ENCODE peak calls at places on chromosome 1, in ten cellular contexts. One of them, this sample, is unnamed.

GRCh38 chr1:227557962-227558806 is 5.2 kb upstream of the ZNF678 start:
- DNase-seq in mesenchymal stem cell: no peak
- DNase-seq in stimulated activated CD8-positive, alpha-beta memory T cell treated with anti-CD3 and anti-CD28 coated beads, Interleukin-4, amount 100 ng/mL, for 24 hours: no peak
- DNase-seq in NCI-H1105 treated with DMSO at 0.1 percent for 48 hours: no peak
- DNase-seq in activated T-helper 1 cell treated with Interleukin-2 at 50 U/mL for 16 hours: no peak
- DNase-seq in NB4: no peak
- DNase-seq in NCI-H2171 treated with DMSO at 0.1 percent for 48 hours: no peak
- DNase-seq in stimulated activated naive CD8-positive, alpha-beta T cell treated with anti-CD3 and anti-CD28 coated beads, Interleukin-15, amount 100 ng/mL, for 72 hours: no peak
- DNase-seq in occipital lobe: no peak
- DNase-seq in ELR: no peak
- DNase-seq in this sample: no peak

GRCh38 chr1:34984435-34985062 is 598 bp downstream of the TMEM35B start:
- DNase-seq in mesenchymal stem cell: peak
- DNase-seq in stimulated activated CD8-positive, alpha-beta memory T cell treated with anti-CD3 and anti-CD28 coated beads, Interleukin-4, amount 100 ng/mL, for 24 hours: no peak
- DNase-seq in NCI-H1105 treated with DMSO at 0.1 percent for 48 hours: no peak
- DNase-seq in activated T-helper 1 cell treated with Interleukin-2 at 50 U/mL for 16 hours: no peak
- DNase-seq in NB4: peak
- DNase-seq in NCI-H2171 treated with DMSO at 0.1 percent for 48 hours: no peak
- DNase-seq in stimulated activated naive CD8-positive, alpha-beta T cell treated with anti-CD3 and anti-CD28 coated beads, Interleukin-15, amount 100 ng/mL, for 72 hours: no peak
- DNase-seq in occipital lobe: peak
- DNase-seq in ELR: peak
- DNase-seq in this sample: no peak

GRCh38 chr1:29256979-29257804 is 20.9 kb downstream of the PTPRU start:
- DNase-seq in mesenchymal stem cell: peak
- DNase-seq in stimulated activated CD8-positive, alpha-beta memory T cell treated with anti-CD3 and anti-CD28 coated beads, Interleukin-4, amount 100 ng/mL, for 24 hours: no peak
- DNase-seq in NCI-H1105 treated with DMSO at 0.1 percent for 48 hours: peak
- DNase-seq in activated T-helper 1 cell treated with Interleukin-2 at 50 U/mL for 16 hours: no peak
- DNase-seq in NB4: peak
- DNase-seq in NCI-H2171 treated with DMSO at 0.1 percent for 48 hours: peak
- DNase-seq in stimulated activated naive CD8-positive, alpha-beta T cell treated with anti-CD3 and anti-CD28 coated beads, Interleukin-15, amount 100 ng/mL, for 72 hours: no peak
- DNase-seq in occipital lobe: no peak
- DNase-seq in ELR: no peak
- DNase-seq in this sample: peak

GRCh38 chr1:44170281-44170823 is 28.9 kb upstream of the KLF18 start:
- DNase-seq in mesenchymal stem cell: peak
- DNase-seq in stimulated activated CD8-positive, alpha-beta memory T cell treated with anti-CD3 and anti-CD28 coated beads, Interleukin-4, amount 100 ng/mL, for 24 hours: no peak
- DNase-seq in NCI-H1105 treated with DMSO at 0.1 percent for 48 hours: no peak
- DNase-seq in activated T-helper 1 cell treated with Interleukin-2 at 50 U/mL for 16 hours: no peak
- DNase-seq in NB4: no peak
- DNase-seq in NCI-H2171 treated with DMSO at 0.1 percent for 48 hours: no peak
- DNase-seq in stimulated activated naive CD8-positive, alpha-beta T cell treated with anti-CD3 and anti-CD28 coated beads, Interleukin-15, amount 100 ng/mL, for 72 hours: no peak
- DNase-seq in occipital lobe: no peak
- DNase-seq in ELR: peak
- DNase-seq in this sample: no peak

GRCh38 chr1:15384301-15384901 is 25.3 kb upstream of the EFHD2 start:
- DNase-seq in mesenchymal stem cell: peak
- DNase-seq in stimulated activated CD8-positive, alpha-beta memory T cell treated with anti-CD3 and anti-CD28 coated beads, Interleukin-4, amount 100 ng/mL, for 24 hours: no peak
- DNase-seq in NCI-H1105 treated with DMSO at 0.1 percent for 48 hours: no peak
- DNase-seq in activated T-helper 1 cell treated with Interleukin-2 at 50 U/mL for 16 hours: no peak
- DNase-seq in NB4: peak
- DNase-seq in NCI-H2171 treated with DMSO at 0.1 percent for 48 hours: no peak
- DNase-seq in stimulated activated naive CD8-positive, alpha-beta T cell treated with anti-CD3 and anti-CD28 coated beads, Interleukin-15, amount 100 ng/mL, for 72 hours: no peak
- DNase-seq in occipital lobe: peak
- DNase-seq in ELR: no peak
- DNase-seq in this sample: no peak

GRCh38 chr1:6414443-6414844 is 5.3 kb downstream of the HES2 start:
- DNase-seq in mesenchymal stem cell: peak
- DNase-seq in stimulated activated CD8-positive, alpha-beta memory T cell treated with anti-CD3 and anti-CD28 coated beads, Interleukin-4, amount 100 ng/mL, for 24 hours: peak
- DNase-seq in NCI-H1105 treated with DMSO at 0.1 percent for 48 hours: no peak
- DNase-seq in activated T-helper 1 cell treated with Interleukin-2 at 50 U/mL for 16 hours: no peak
- DNase-seq in NB4: peak
- DNase-seq in NCI-H2171 treated with DMSO at 0.1 percent for 48 hours: peak
- DNase-seq in stimulated activated naive CD8-positive, alpha-beta T cell treated with anti-CD3 and anti-CD28 coated beads, Interleukin-15, amount 100 ng/mL, for 72 hours: peak
- DNase-seq in occipital lobe: no peak
- DNase-seq in ELR: peak
- DNase-seq in this sample: no peak

GRCh38 chr1:85605519-85606413 is 25.2 kb downstream of the CCN1 start:
- DNase-seq in mesenchymal stem cell: no peak
- DNase-seq in stimulated activated CD8-positive, alpha-beta memory T cell treated with anti-CD3 and anti-CD28 coated beads, Interleukin-4, amount 100 ng/mL, for 24 hours: no peak
- DNase-seq in NCI-H1105 treated with DMSO at 0.1 percent for 48 hours: no peak
- DNase-seq in activated T-helper 1 cell treated with Interleukin-2 at 50 U/mL for 16 hours: no peak
- DNase-seq in NB4: no peak
- DNase-seq in NCI-H2171 treated with DMSO at 0.1 percent for 48 hours: no peak
- DNase-seq in stimulated activated naive CD8-positive, alpha-beta T cell treated with anti-CD3 and anti-CD28 coated beads, Interleukin-15, amount 100 ng/mL, for 72 hours: no peak
- DNase-seq in occipital lobe: no peak
- DNase-seq in ELR: peak
- DNase-seq in this sample: no peak

GRCh38 chr1:214463596-214463995 is 87.8 kb downstream of the PTPN14 start:
- DNase-seq in mesenchymal stem cell: no peak
- DNase-seq in stimulated activated CD8-positive, alpha-beta memory T cell treated with anti-CD3 and anti-CD28 coated beads, Interleukin-4, amount 100 ng/mL, for 24 hours: no peak
- DNase-seq in NCI-H1105 treated with DMSO at 0.1 percent for 48 hours: no peak
- DNase-seq in activated T-helper 1 cell treated with Interleukin-2 at 50 U/mL for 16 hours: no peak
- DNase-seq in NB4: no peak
- DNase-seq in NCI-H2171 treated with DMSO at 0.1 percent for 48 hours: peak
- DNase-seq in stimulated activated naive CD8-positive, alpha-beta T cell treated with anti-CD3 and anti-CD28 coated beads, Interleukin-15, amount 100 ng/mL, for 72 hours: no peak
- DNase-seq in occipital lobe: no peak
- DNase-seq in ELR: no peak
- DNase-seq in this sample: no peak

GRCh38 chr1:110428961-110429360 is 21.5 kb upstream of the LAMTOR5 start:
- DNase-seq in mesenchymal stem cell: no peak
- DNase-seq in stimulated activated CD8-positive, alpha-beta memory T cell treated with anti-CD3 and anti-CD28 coated beads, Interleukin-4, amount 100 ng/mL, for 24 hours: no peak
- DNase-seq in NCI-H1105 treated with DMSO at 0.1 percent for 48 hours: no peak
- DNase-seq in activated T-helper 1 cell treated with Interleukin-2 at 50 U/mL for 16 hours: no peak
- DNase-seq in NB4: no peak
- DNase-seq in NCI-H2171 treated with DMSO at 0.1 percent for 48 hours: no peak
- DNase-seq in stimulated activated naive CD8-positive, alpha-beta T cell treated with anti-CD3 and anti-CD28 coated beads, Interleukin-15, amount 100 ng/mL, for 72 hours: no peak
- DNase-seq in occipital lobe: no peak
- DNase-seq in ELR: no peak
- DNase-seq in this sample: no peak

GRCh38 chr1:161486806-161487482 is 18.3 kb upstream of the FCGR2A start:
- DNase-seq in mesenchymal stem cell: peak
- DNase-seq in stimulated activated CD8-positive, alpha-beta memory T cell treated with anti-CD3 and anti-CD28 coated beads, Interleukin-4, amount 100 ng/mL, for 24 hours: no peak
- DNase-seq in NCI-H1105 treated with DMSO at 0.1 percent for 48 hours: peak
- DNase-seq in activated T-helper 1 cell treated with Interleukin-2 at 50 U/mL for 16 hours: no peak
- DNase-seq in NB4: peak
- DNase-seq in NCI-H2171 treated with DMSO at 0.1 percent for 48 hours: peak
- DNase-seq in stimulated activated naive CD8-positive, alpha-beta T cell treated with anti-CD3 and anti-CD28 coated beads, Interleukin-15, amount 100 ng/mL, for 72 hours: peak
- DNase-seq in occipital lobe: no peak
- DNase-seq in ELR: peak
- DNase-seq in this sample: no peak

GRCh38 chr1:186225089-186225488 is 150.0 kb downstream of the TPR start:
- DNase-seq in mesenchymal stem cell: peak
- DNase-seq in stimulated activated CD8-positive, alpha-beta memory T cell treated with anti-CD3 and anti-CD28 coated beads, Interleukin-4, amount 100 ng/mL, for 24 hours: no peak
- DNase-seq in NCI-H1105 treated with DMSO at 0.1 percent for 48 hours: no peak
- DNase-seq in activated T-helper 1 cell treated with Interleukin-2 at 50 U/mL for 16 hours: no peak
- DNase-seq in NB4: peak
- DNase-seq in NCI-H2171 treated with DMSO at 0.1 percent for 48 hours: no peak
- DNase-seq in stimulated activated naive CD8-positive, alpha-beta T cell treated with anti-CD3 and anti-CD28 coated beads, Interleukin-15, amount 100 ng/mL, for 72 hours: no peak
- DNase-seq in occipital lobe: no peak
- DNase-seq in ELR: no peak
- DNase-seq in this sample: no peak

GRCh38 chr1:18948048-18948912 is 8.2 kb downstream of the IFFO2 start:
- DNase-seq in mesenchymal stem cell: peak
- DNase-seq in stimulated activated CD8-positive, alpha-beta memory T cell treated with anti-CD3 and anti-CD28 coated beads, Interleukin-4, amount 100 ng/mL, for 24 hours: peak
- DNase-seq in NCI-H1105 treated with DMSO at 0.1 percent for 48 hours: no peak
- DNase-seq in activated T-helper 1 cell treated with Interleukin-2 at 50 U/mL for 16 hours: peak
- DNase-seq in NB4: no peak
- DNase-seq in NCI-H2171 treated with DMSO at 0.1 percent for 48 hours: peak
- DNase-seq in stimulated activated naive CD8-positive, alpha-beta T cell treated with anti-CD3 and anti-CD28 coated beads, Interleukin-15, amount 100 ng/mL, for 72 hours: peak
- DNase-seq in occipital lobe: no peak
- DNase-seq in ELR: peak
- DNase-seq in this sample: peak

GRCh38 chr1:156146006-156146748 is 7.2 kb upstream of the SEMA4A start:
- DNase-seq in mesenchymal stem cell: peak
- DNase-seq in stimulated activated CD8-positive, alpha-beta memory T cell treated with anti-CD3 and anti-CD28 coated beads, Interleukin-4, amount 100 ng/mL, for 24 hours: no peak
- DNase-seq in NCI-H1105 treated with DMSO at 0.1 percent for 48 hours: peak
- DNase-seq in activated T-helper 1 cell treated with Interleukin-2 at 50 U/mL for 16 hours: no peak
- DNase-seq in NB4: peak
- DNase-seq in NCI-H2171 treated with DMSO at 0.1 percent for 48 hours: peak
- DNase-seq in stimulated activated naive CD8-positive, alpha-beta T cell treated with anti-CD3 and anti-CD28 coated beads, Interleukin-15, amount 100 ng/mL, for 72 hours: peak
- DNase-seq in occipital lobe: no peak
- DNase-seq in ELR: peak
- DNase-seq in this sample: peak

GRCh38 chr1:24567792-24568388 is 12.0 kb downstream of the NCMAP start:
- DNase-seq in mesenchymal stem cell: no peak
- DNase-seq in stimulated activated CD8-positive, alpha-beta memory T cell treated with anti-CD3 and anti-CD28 coated beads, Interleukin-4, amount 100 ng/mL, for 24 hours: no peak
- DNase-seq in NCI-H1105 treated with DMSO at 0.1 percent for 48 hours: no peak
- DNase-seq in activated T-helper 1 cell treated with Interleukin-2 at 50 U/mL for 16 hours: no peak
- DNase-seq in NB4: peak
- DNase-seq in NCI-H2171 treated with DMSO at 0.1 percent for 48 hours: no peak
- DNase-seq in stimulated activated naive CD8-positive, alpha-beta T cell treated with anti-CD3 and anti-CD28 coated beads, Interleukin-15, amount 100 ng/mL, for 72 hours: no peak
- DNase-seq in occipital lobe: no peak
- DNase-seq in ELR: peak
- DNase-seq in this sample: peak

GRCh38 chr1:47763456-47764171 is 233.6 kb downstream of the TRABD2B start:
- DNase-seq in mesenchymal stem cell: no peak
- DNase-seq in stimulated activated CD8-positive, alpha-beta memory T cell treated with anti-CD3 and anti-CD28 coated beads, Interleukin-4, amount 100 ng/mL, for 24 hours: no peak
- DNase-seq in NCI-H1105 treated with DMSO at 0.1 percent for 48 hours: no peak
- DNase-seq in activated T-helper 1 cell treated with Interleukin-2 at 50 U/mL for 16 hours: no peak
- DNase-seq in NB4: no peak
- DNase-seq in NCI-H2171 treated with DMSO at 0.1 percent for 48 hours: no peak
- DNase-seq in stimulated activated naive CD8-positive, alpha-beta T cell treated with anti-CD3 and anti-CD28 coated beads, Interleukin-15, amount 100 ng/mL, for 72 hours: no peak
- DNase-seq in occipital lobe: no peak
- DNase-seq in ELR: no peak
- DNase-seq in this sample: peak

GRCh38 chr1:75579046-75579445 is 31.9 kb downstream of the SLC44A5 start:
- DNase-seq in mesenchymal stem cell: peak
- DNase-seq in stimulated activated CD8-positive, alpha-beta memory T cell treated with anti-CD3 and anti-CD28 coated beads, Interleukin-4, amount 100 ng/mL, for 24 hours: no peak
- DNase-seq in NCI-H1105 treated with DMSO at 0.1 percent for 48 hours: no peak
- DNase-seq in activated T-helper 1 cell treated with Interleukin-2 at 50 U/mL for 16 hours: no peak
- DNase-seq in NB4: no peak
- DNase-seq in NCI-H2171 treated with DMSO at 0.1 percent for 48 hours: no peak
- DNase-seq in stimulated activated naive CD8-positive, alpha-beta T cell treated with anti-CD3 and anti-CD28 coated beads, Interleukin-15, amount 100 ng/mL, for 72 hours: no peak
- DNase-seq in occipital lobe: no peak
- DNase-seq in ELR: no peak
- DNase-seq in this sample: no peak

GRCh38 chr1:230140221-230141001 is 73.4 kb downstream of the GALNT2 start:
- DNase-seq in mesenchymal stem cell: peak
- DNase-seq in stimulated activated CD8-positive, alpha-beta memory T cell treated with anti-CD3 and anti-CD28 coated beads, Interleukin-4, amount 100 ng/mL, for 24 hours: no peak
- DNase-seq in NCI-H1105 treated with DMSO at 0.1 percent for 48 hours: no peak
- DNase-seq in activated T-helper 1 cell treated with Interleukin-2 at 50 U/mL for 16 hours: no peak
- DNase-seq in NB4: no peak
- DNase-seq in NCI-H2171 treated with DMSO at 0.1 percent for 48 hours: no peak
- DNase-seq in stimulated activated naive CD8-positive, alpha-beta T cell treated with anti-CD3 and anti-CD28 coated beads, Interleukin-15, amount 100 ng/mL, for 72 hours: no peak
- DNase-seq in occipital lobe: no peak
- DNase-seq in ELR: peak
- DNase-seq in this sample: no peak

GRCh38 chr1:205172729-205173366 is 38.7 kb downstream of the DSTYK start:
- DNase-seq in mesenchymal stem cell: peak
- DNase-seq in stimulated activated CD8-positive, alpha-beta memory T cell treated with anti-CD3 and anti-CD28 coated beads, Interleukin-4, amount 100 ng/mL, for 24 hours: no peak
- DNase-seq in NCI-H1105 treated with DMSO at 0.1 percent for 48 hours: no peak
- DNase-seq in activated T-helper 1 cell treated with Interleukin-2 at 50 U/mL for 16 hours: no peak
- DNase-seq in NB4: no peak
- DNase-seq in NCI-H2171 treated with DMSO at 0.1 percent for 48 hours: no peak
- DNase-seq in stimulated activated naive CD8-positive, alpha-beta T cell treated with anti-CD3 and anti-CD28 coated beads, Interleukin-15, amount 100 ng/mL, for 72 hours: no peak
- DNase-seq in occipital lobe: no peak
- DNase-seq in ELR: peak
- DNase-seq in this sample: no peak

GRCh38 chr1:211352985-211353515 is 26.4 kb downstream of the TRAF5 start:
- DNase-seq in mesenchymal stem cell: no peak
- DNase-seq in stimulated activated CD8-positive, alpha-beta memory T cell treated with anti-CD3 and anti-CD28 coated beads, Interleukin-4, amount 100 ng/mL, for 24 hours: peak
- DNase-seq in NCI-H1105 treated with DMSO at 0.1 percent for 48 hours: peak
- DNase-seq in activated T-helper 1 cell treated with Interleukin-2 at 50 U/mL for 16 hours: peak
- DNase-seq in NB4: peak
- DNase-seq in NCI-H2171 treated with DMSO at 0.1 percent for 48 hours: no peak
- DNase-seq in stimulated activated naive CD8-positive, alpha-beta T cell treated with anti-CD3 and anti-CD28 coated beads, Interleukin-15, amount 100 ng/mL, for 72 hours: peak
- DNase-seq in occipital lobe: no peak
- DNase-seq in ELR: peak
- DNase-seq in this sample: peak

GRCh38 chr1:155127105-155127671 is 488 bp upstream of the EFNA1 start:
- DNase-seq in mesenchymal stem cell: peak
- DNase-seq in stimulated activated CD8-positive, alpha-beta memory T cell treated with anti-CD3 and anti-CD28 coated beads, Interleukin-4, amount 100 ng/mL, for 24 hours: no peak
- DNase-seq in NCI-H1105 treated with DMSO at 0.1 percent for 48 hours: no peak
- DNase-seq in activated T-helper 1 cell treated with Interleukin-2 at 50 U/mL for 16 hours: no peak
- DNase-seq in NB4: peak
- DNase-seq in NCI-H2171 treated with DMSO at 0.1 percent for 48 hours: peak
- DNase-seq in stimulated activated naive CD8-positive, alpha-beta T cell treated with anti-CD3 and anti-CD28 coated beads, Interleukin-15, amount 100 ng/mL, for 72 hours: no peak
- DNase-seq in occipital lobe: peak
- DNase-seq in ELR: peak
- DNase-seq in this sample: peak

GRCh38 chr1:220880726-220881506 is 1.7 kb downstream of the HLX start:
- DNase-seq in mesenchymal stem cell: peak
- DNase-seq in stimulated activated CD8-positive, alpha-beta memory T cell treated with anti-CD3 and anti-CD28 coated beads, Interleukin-4, amount 100 ng/mL, for 24 hours: no peak
- DNase-seq in NCI-H1105 treated with DMSO at 0.1 percent for 48 hours: no peak
- DNase-seq in activated T-helper 1 cell treated with Interleukin-2 at 50 U/mL for 16 hours: no peak
- DNase-seq in NB4: peak
- DNase-seq in NCI-H2171 treated with DMSO at 0.1 percent for 48 hours: no peak
- DNase-seq in stimulated activated naive CD8-positive, alpha-beta T cell treated with anti-CD3 and anti-CD28 coated beads, Interleukin-15, amount 100 ng/mL, for 72 hours: no peak
- DNase-seq in occipital lobe: no peak
- DNase-seq in ELR: peak
- DNase-seq in this sample: peak

GRCh38 chr1:206480211-206480610 is 9.9 kb downstream of the IKBKE start:
- DNase-seq in mesenchymal stem cell: no peak
- DNase-seq in stimulated activated CD8-positive, alpha-beta memory T cell treated with anti-CD3 and anti-CD28 coated beads, Interleukin-4, amount 100 ng/mL, for 24 hours: no peak
- DNase-seq in NCI-H1105 treated with DMSO at 0.1 percent for 48 hours: no peak
- DNase-seq in activated T-helper 1 cell treated with Interleukin-2 at 50 U/mL for 16 hours: no peak
- DNase-seq in NB4: no peak
- DNase-seq in NCI-H2171 treated with DMSO at 0.1 percent for 48 hours: no peak
- DNase-seq in stimulated activated naive CD8-positive, alpha-beta T cell treated with anti-CD3 and anti-CD28 coated beads, Interleukin-15, amount 100 ng/mL, for 72 hours: no peak
- DNase-seq in occipital lobe: no peak
- DNase-seq in ELR: no peak
- DNase-seq in this sample: no peak

GRCh38 chr1:109508001-109508872 is 1.3 kb downstream of the AMIGO1 start:
- DNase-seq in mesenchymal stem cell: no peak
- DNase-seq in stimulated activated CD8-positive, alpha-beta memory T cell treated with anti-CD3 and anti-CD28 coated beads, Interleukin-4, amount 100 ng/mL, for 24 hours: no peak
- DNase-seq in NCI-H1105 treated with DMSO at 0.1 percent for 48 hours: no peak
- DNase-seq in activated T-helper 1 cell treated with Interleukin-2 at 50 U/mL for 16 hours: no peak
- DNase-seq in NB4: no peak
- DNase-seq in NCI-H2171 treated with DMSO at 0.1 percent for 48 hours: no peak
- DNase-seq in stimulated activated naive CD8-positive, alpha-beta T cell treated with anti-CD3 and anti-CD28 coated beads, Interleukin-15, amount 100 ng/mL, for 72 hours: no peak
- DNase-seq in occipital lobe: no peak
- DNase-seq in ELR: no peak
- DNase-seq in this sample: no peak

GRCh38 chr1:32400876-32401631 is 6.8 kb upstream of the BSDC1 start:
- DNase-seq in mesenchymal stem cell: peak
- DNase-seq in stimulated activated CD8-positive, alpha-beta memory T cell treated with anti-CD3 and anti-CD28 coated beads, Interleukin-4, amount 100 ng/mL, for 24 hours: peak
- DNase-seq in NCI-H1105 treated with DMSO at 0.1 percent for 48 hours: peak
- DNase-seq in activated T-helper 1 cell treated with Interleukin-2 at 50 U/mL for 16 hours: peak
- DNase-seq in NB4: peak
- DNase-seq in NCI-H2171 treated with DMSO at 0.1 percent for 48 hours: peak
- DNase-seq in stimulated activated naive CD8-positive, alpha-beta T cell treated with anti-CD3 and anti-CD28 coated beads, Interleukin-15, amount 100 ng/mL, for 72 hours: peak
- DNase-seq in occipital lobe: peak
- DNase-seq in ELR: peak
- DNase-seq in this sample: peak

GRCh38 chr1:4120557-4121292 is 220.7 kb upstream of the C1orf174 start:
- DNase-seq in mesenchymal stem cell: no peak
- DNase-seq in stimulated activated CD8-positive, alpha-beta memory T cell treated with anti-CD3 and anti-CD28 coated beads, Interleukin-4, amount 100 ng/mL, for 24 hours: no peak
- DNase-seq in NCI-H1105 treated with DMSO at 0.1 percent for 48 hours: no peak
- DNase-seq in activated T-helper 1 cell treated with Interleukin-2 at 50 U/mL for 16 hours: no peak
- DNase-seq in NB4: no peak
- DNase-seq in NCI-H2171 treated with DMSO at 0.1 percent for 48 hours: no peak
- DNase-seq in stimulated activated naive CD8-positive, alpha-beta T cell treated with anti-CD3 and anti-CD28 coated beads, Interleukin-15, amount 100 ng/mL, for 72 hours: no peak
- DNase-seq in occipital lobe: no peak
- DNase-seq in ELR: no peak
- DNase-seq in this sample: peak

GRCh38 chr1:8094481-8095241 is 68.6 kb upstream of the ERRFI1 start:
- DNase-seq in mesenchymal stem cell: peak
- DNase-seq in stimulated activated CD8-positive, alpha-beta memory T cell treated with anti-CD3 and anti-CD28 coated beads, Interleukin-4, amount 100 ng/mL, for 24 hours: no peak
- DNase-seq in NCI-H1105 treated with DMSO at 0.1 percent for 48 hours: no peak
- DNase-seq in activated T-helper 1 cell treated with Interleukin-2 at 50 U/mL for 16 hours: no peak
- DNase-seq in NB4: no peak
- DNase-seq in NCI-H2171 treated with DMSO at 0.1 percent for 48 hours: no peak
- DNase-seq in stimulated activated naive CD8-positive, alpha-beta T cell treated with anti-CD3 and anti-CD28 coated beads, Interleukin-15, amount 100 ng/mL, for 72 hours: no peak
- DNase-seq in occipital lobe: no peak
- DNase-seq in ELR: peak
- DNase-seq in this sample: no peak

GRCh38 chr1:81920245-81920740 is 119.6 kb downstream of the ADGRL2 start:
- DNase-seq in mesenchymal stem cell: peak
- DNase-seq in stimulated activated CD8-positive, alpha-beta memory T cell treated with anti-CD3 and anti-CD28 coated beads, Interleukin-4, amount 100 ng/mL, for 24 hours: no peak
- DNase-seq in NCI-H1105 treated with DMSO at 0.1 percent for 48 hours: no peak
- DNase-seq in activated T-helper 1 cell treated with Interleukin-2 at 50 U/mL for 16 hours: no peak
- DNase-seq in NB4: no peak
- DNase-seq in NCI-H2171 treated with DMSO at 0.1 percent for 48 hours: peak
- DNase-seq in stimulated activated naive CD8-positive, alpha-beta T cell treated with anti-CD3 and anti-CD28 coated beads, Interleukin-15, amount 100 ng/mL, for 72 hours: no peak
- DNase-seq in occipital lobe: peak
- DNase-seq in ELR: peak
- DNase-seq in this sample: no peak

GRCh38 chr1:23592209-23592905 is 33.1 kb upstream of the ID3 start:
- DNase-seq in mesenchymal stem cell: no peak
- DNase-seq in stimulated activated CD8-positive, alpha-beta memory T cell treated with anti-CD3 and anti-CD28 coated beads, Interleukin-4, amount 100 ng/mL, for 24 hours: no peak
- DNase-seq in NCI-H1105 treated with DMSO at 0.1 percent for 48 hours: peak
- DNase-seq in activated T-helper 1 cell treated with Interleukin-2 at 50 U/mL for 16 hours: no peak
- DNase-seq in NB4: no peak
- DNase-seq in NCI-H2171 treated with DMSO at 0.1 percent for 48 hours: peak
- DNase-seq in stimulated activated naive CD8-positive, alpha-beta T cell treated with anti-CD3 and anti-CD28 coated beads, Interleukin-15, amount 100 ng/mL, for 72 hours: no peak
- DNase-seq in occipital lobe: no peak
- DNase-seq in ELR: no peak
- DNase-seq in this sample: no peak

This sample was measured in spleen.